ENCODE peak calls at places on chromosomes 7 and 10, in nine cellular contexts. Y, J, E, V, R, A, K, D and Q are unnamed samples.

GRCh38 chr7:140924019-140924820 is 509 bp downstream of the BRAF start:
- DNase-seq in D (peak), K (peak), A (peak), R (peak), J (peak), Y (peak), V (peak), E (peak), Q (peak)

GRCh38 chr10:6737080-6737641 is 157.1 kb upstream of the PRKCQ start:
- DNase-seq in A (no peak), V (no peak), R (no peak), J (peak), D (peak), Y (no peak), E (no peak), K (no peak), Q (no peak)

GRCh38 chr10:112526130-112526529 is 79.1 kb downstream of the VTI1A start:
- DNase-seq in A (no peak), K (no peak), V (no peak), D (no peak), J (no peak), E (no peak), Y (no peak), R (no peak), Q (no peak)

GRCh38 chr7:45407730-45408406 is 166.3 kb upstream of the ADCY1 start:
- DNase-seq in R (no peak), D (no peak), E (no peak), Y (no peak), A (no peak), J (no peak), K (peak), V (no peak), Q (no peak)

GRCh38 chr10:28312572-28312971 is 9.7 kb upstream of the MPP7 start:
- DNase-seq in E (no peak), J (no peak), D (no peak), A (no peak), Y (no peak), V (no peak), R (no peak), K (no peak), Q (no peak)

GRCh38 chr10:34711500-34711899 is 103.6 kb downstream of the PARD3 start:
- DNase-seq in A (no peak), V (no peak), E (no peak), D (no peak), R (no peak), K (no peak), Y (no peak), J (no peak), Q (no peak)

GRCh38 chr7:87369216-87369615 is 23.8 kb downstream of the CROT start:
- DNase-seq in A (no peak), D (no peak), R (no peak), Y (no peak), E (no peak), J (no peak), V (no peak), K (no peak), Q (no peak)

GRCh38 chr7:112739436-112740180 is 50.6 kb downstream of the TMEM168 start:
- DNase-seq in J (no peak), K (no peak), Y (no peak), V (no peak), A (no peak), D (no peak), R (no peak), E (no peak), Q (no peak)